ENCODE peak calls at places on chromosomes 4 and X, in nine cellular contexts. F, Y, D, J, T, W, B, E and M are unnamed samples.

GRCh38 chrX:119502727-119503483 is 34.7 kb downstream of the SLC25A5 start:
- DNase-seq in W (peak; percentile 82), T (peak; percentile 30), B (no peak), F (peak; percentile 86), E (peak; percentile 33), J (peak; percentile 78), D (peak; percentile 72), Y (peak; percentile 68), M (no peak)

GRCh38 chr4:122065915-122066314 is 86.2 kb upstream of the BLTP1 start:
- DNase-seq in J (no peak), T (no peak), D (no peak), B (no peak), Y (no peak), F (no peak), W (no peak), E (no peak), M (no peak)

GRCh38 chrX:38513087-38513742 is 48.1 kb upstream of the TSPAN7 start:
- DNase-seq in W (no peak), J (no peak), D (no peak), F (no peak), E (no peak), B (no peak), T (peak; percentile 39), Y (no peak), M (no peak)

GRCh38 chrX:120251471-120252011 is 929 bp downstream of the ZBTB33 start:
- DNase-seq in Y (no peak), E (peak; percentile 46), D (no peak), T (peak; percentile 33), W (peak; percentile 65), B (peak; percentile 58), J (peak; percentile 51), F (peak; percentile 62), M (peak; percentile 33)

GRCh38 chrX:20231598-20231997 is 35.1 kb downstream of the RPS6KA3 start:
- DNase-seq in F (no peak), Y (no peak), B (no peak), W (peak; percentile 58), T (no peak), J (no peak), E (no peak), D (no peak), M (no peak)

GRCh38 chrX:109902665-109903064 is 100.2 kb upstream of the TMEM164 start:
- DNase-seq in J (no peak), D (no peak), W (peak; percentile 56), T (no peak), F (no peak), Y (no peak), B (no peak), E (peak; percentile 35), M (no peak)

GRCh38 chr4:89797117-89797516 is 39.8 kb downstream of the SNCA start:
- DNase-seq in F (no peak), T (no peak), W (peak; percentile 44), B (no peak), Y (no peak), J (no peak), D (no peak), E (peak; percentile 86), M (no peak)

GRCh38 chr4:24988776-24989175 is 42.0 kb downstream of the LGI2 start:
- DNase-seq in F (no peak), Y (no peak), T (peak; percentile 26), W (peak; percentile 74), J (no peak), E (peak; percentile 71), D (no peak), B (no peak), M (no peak)

GRCh38 chr4:106746451-106746850 is 289.7 kb downstream of the DKK2 start:
- DNase-seq in D (no peak), E (peak; percentile 15), W (peak; percentile 80), Y (no peak), B (no peak), F (no peak), J (no peak), T (no peak), M (no peak)

GRCh38 chr4:78734451-78735003 is 41.6 kb upstream of the BMP2K start:
- DNase-seq in W (no peak), Y (no peak), F (no peak), B (peak; percentile 61), D (no peak), T (no peak), E (no peak), J (no peak), M (no peak)

GRCh38 chr4:151983854-151984253 is 223.0 kb upstream of the GATB start:
- DNase-seq in J (no peak), F (no peak), W (no peak), E (peak; percentile 0), T (peak; percentile 16), D (no peak), B (no peak), Y (no peak), M (no peak)

GRCh38 chr4:63556332-63556731 is 852.9 kb downstream of the TECRL start:
- DNase-seq in E (no peak), F (no peak), D (no peak), T (no peak), B (no peak), W (no peak), J (no peak), Y (no peak), M (no peak)

GRCh38 chr4:34046580-34046979 is 2197.7 kb downstream of the ARAP2 start:
- DNase-seq in W (peak; percentile 74), T (peak; percentile 13), B (no peak), D (no peak), Y (no peak), E (peak; percentile 68), F (peak; percentile 73), J (no peak), M (no peak)

GRCh38 chrX:40950546-40950945 is 134.7 kb upstream of the USP9X start:
- DNase-seq in E (no peak), F (no peak), Y (no peak), W (no peak), T (no peak), J (no peak), B (no peak), D (no peak), M (no peak)

GRCh38 chr4:13592220-13592619 is 35.3 kb downstream of the BOD1L1 start:
- DNase-seq in F (no peak), E (no peak), W (no peak), D (no peak), J (no peak), Y (no peak), B (no peak), T (no peak), M (no peak)

GRCh38 chrX:131675596-131676194 is 131.8 kb downstream of the OR13H1 start:
- DNase-seq in D (no peak), Y (no peak), B (peak; percentile 2), J (no peak), W (peak; percentile 19), T (peak; percentile 19), E (peak; percentile 1), F (peak; percentile 37), M (no peak)

DNA sequence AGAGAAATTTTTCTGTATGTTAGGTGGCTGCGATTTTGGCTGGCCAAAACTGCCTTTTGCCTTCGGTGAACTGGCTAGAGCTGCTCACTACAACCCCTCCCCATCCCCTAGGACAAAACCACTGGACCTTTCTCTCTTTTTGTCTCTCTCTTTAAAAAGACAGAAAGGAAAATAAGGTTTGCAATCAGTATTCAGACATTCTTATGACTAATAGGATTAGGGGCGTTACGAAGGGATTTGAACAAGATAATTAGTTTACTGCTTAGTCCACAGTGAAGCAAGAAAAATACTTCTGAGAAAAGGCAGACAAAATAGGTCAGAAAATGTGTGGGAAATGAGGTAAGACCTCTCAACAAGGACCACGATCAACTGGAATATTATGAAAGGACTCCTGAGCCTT is 180.4 kb downstream of the SLIT2 start:
- DNase-seq in J (no peak), T (peak; percentile 28), Y (no peak), W (peak; percentile 72), B (no peak), E (peak; percentile 64), D (no peak), F (no peak), M (no peak)
- H3K4me3 ChIP-seq in J (no peak overlapping the region), T (no peak overlapping the region), Y (no peak overlapping the region), W (peak overlapping the region; percentile 40), B (no peak overlapping the region), E (no peak overlapping the region), D (no peak overlapping the region), F (no peak overlapping the region), M (no peak overlapping the region)

GRCh38 chr4:56655209-56655626 is 25.9 kb downstream of the HOPX start:
- DNase-seq in T (peak; percentile 29), F (no peak), Y (peak; percentile 56), E (peak; percentile 29), W (peak; percentile 33), B (no peak), J (no peak), D (no peak), M (no peak)
- H3K4me1 ChIP-seq in T (peaks cover 9% of the 10 kb centered on the region), F (peaks cover 14% of the 10 kb centered on the region), Y (peaks cover 17% of the 10 kb centered on the region), E (no peaks in the 10 kb centered on the region), W (no peaks in the 10 kb centered on the region), B (peaks cover 3% of the 10 kb centered on the region), J (peaks cover 29% of the 10 kb centered on the region), D (peaks cover 31% of the 10 kb centered on the region), M (peaks cover 20% of the 10 kb centered on the region)

GRCh38 chr4:83660578-83660977 is 124.7 kb downstream of the GPAT3 start:
- DNase-seq in W (no peak), T (no peak), D (no peak), F (no peak), E (no peak), J (no peak), B (peak; percentile 52), Y (no peak), M (no peak)

GRCh38 chr4:83664741-83665140 is 128.8 kb downstream of the GPAT3 start:
- DNase-seq in E (no peak), J (no peak), F (no peak), T (no peak), B (no peak), Y (no peak), W (no peak), D (no peak), M (no peak)

GRCh38 chr4:83664071-83664470 is 128.2 kb downstream of the GPAT3 start:
- DNase-seq in B (no peak), T (no peak), E (no peak), W (no peak), J (no peak), F (no peak), D (no peak), Y (no peak), M (no peak)

GRCh38 chr4:83661359-83661758 is 125.5 kb downstream of the GPAT3 start:
- DNase-seq in E (no peak), T (no peak), W (no peak), F (no peak), J (no peak), D (no peak), Y (no peak), B (no peak), M (no peak)

GRCh38 chr4:83662204-83662603 is 126.3 kb downstream of the GPAT3 start:
- DNase-seq in Y (no peak), T (no peak), J (no peak), D (no peak), E (no peak), F (no peak), W (no peak), B (no peak), M (no peak)
- H3K4me3 ChIP-seq in Y (no peak overlapping the region), T (no peak overlapping the region), J (no peak overlapping the region), D (no peak overlapping the region), E (no peak overlapping the region), F (no peak overlapping the region), W (no peak overlapping the region), B (no peak overlapping the region), M (no peak overlapping the region)

DNA sequence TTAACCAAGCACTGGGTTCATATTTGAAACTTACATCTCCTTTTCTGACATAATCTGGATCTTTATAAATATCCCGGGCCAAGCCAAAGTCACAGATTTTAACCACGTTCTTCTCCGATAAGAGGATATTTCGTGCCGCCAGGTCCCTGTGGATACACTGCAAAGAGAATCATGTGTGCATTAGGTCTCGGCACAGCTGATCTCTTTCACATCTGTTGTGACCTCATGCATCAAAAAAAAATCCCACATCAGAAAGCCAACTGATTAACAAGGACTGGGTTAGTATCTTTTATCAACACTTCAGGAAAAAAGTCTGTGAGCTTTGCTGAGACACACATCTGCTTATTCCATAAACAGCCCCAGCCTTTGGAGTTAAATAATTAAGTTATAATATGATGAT is 35.5 kb downstream of the KDR start:
- DNase-seq in D (no peak), B (no peak), J (no peak), W (no peak), E (no peak), F (no peak), Y (no peak), T (no peak), M (no peak)
- H3K4me1 ChIP-seq in D (peaks cover 13% of the 10 kb centered on the region), B (no peaks in the 10 kb centered on the region), J (peaks cover 3% of the 10 kb centered on the region), W (no peaks in the 10 kb centered on the region), E (no peaks in the 10 kb centered on the region), F (no peaks in the 10 kb centered on the region), Y (no peaks in the 10 kb centered on the region), T (peaks cover 5% of the 10 kb centered on the region), M (no peaks in the 10 kb centered on the region)